ENCODE peak calls at places on chromosomes 1 and 21, in five cellular contexts. L, M, V, S and Y are unnamed samples.

GRCh38 chr1:33634806-33635205 is 162.4 kb downstream of the ZSCAN20 start:
- DNase-seq in L (peak; percentile 41), S (no peak), M (no peak), V (no peak), Y (peak; percentile 69)

GRCh38 chr1:224447251-224447650 is 12.7 kb upstream of the WDR26 start:
- DNase-seq in L (no peak), V (no peak), M (no peak), S (no peak), Y (no peak)

GRCh38 chr1:16046865-16047264 is 3.3 kb downstream of the CLCNKB start:
- DNase-seq in V (no peak), L (no peak), S (no peak), M (no peak), Y (no peak)

GRCh38 chr1:30743584-30744059 is 14.0 kb downstream of the LAPTM5 start:
- DNase-seq in S (peak; percentile 41), V (no peak), M (peak; percentile 65), L (peak; percentile 93), Y (peak; percentile 82)

GRCh38 chr1:43969746-43970466 is at the start of gene DPH2:
- DNase-seq in L (peak; percentile 98), S (peak; percentile 96), M (peak; percentile 91), V (peak; percentile 98), Y (peak; percentile 99)

GRCh38 chr1:23282967-23283366 is 61.1 kb downstream of the HNRNPR start:
- DNase-seq in M (no peak), V (no peak), L (no peak), S (no peak), Y (no peak)

GRCh38 chr1:111422546-111423391 is 4.8 kb downstream of the OVGP1 start:
- DNase-seq in V (no peak), S (no peak), L (no peak), M (no peak), Y (no peak)

GRCh38 chr1:26282694-26283019 is 2.8 kb downstream of the SH3BGRL3 start:
- DNase-seq in S (no peak), V (no peak), M (no peak), L (no peak), Y (no peak)

GRCh38 chr1:47870480-47870879 is 126.7 kb downstream of the TRABD2B start:
- DNase-seq in M (no peak), L (no peak), V (no peak), S (no peak), Y (no peak)

GRCh38 chr21:38244407-38244787 is 12.4 kb upstream of the KCNJ15 start:
- DNase-seq in V (no peak), L (no peak), M (no peak), S (no peak), Y (no peak)

GRCh38 chr1:221418346-221418745 is 323.5 kb downstream of the DUSP10 start:
- DNase-seq in V (no peak), L (no peak), M (no peak), S (no peak), Y (no peak)

GRCh38 chr1:95353185-95353584 is 119.2 kb downstream of the RWDD3 start:
- DNase-seq in S (no peak), V (no peak), L (no peak), M (no peak), Y (no peak)

GRCh38 chr1:29324771-29325351 is 88.5 kb downstream of the PTPRU start:
- DNase-seq in V (no peak), M (no peak), S (no peak), L (no peak), Y (no peak)

GRCh38 chr1:212595787-212596714 is 12.5 kb upstream of the ATF3 start:
- DNase-seq in M (peak; percentile 80), S (no peak), V (no peak), L (peak; percentile 89), Y (peak; percentile 81)

GRCh38 chr1:52759908-52760307 is 33.7 kb downstream of the ZYG11B start:
- DNase-seq in M (no peak), S (no peak), L (no peak), V (no peak), Y (no peak)

GRCh38 chr1:5842700-5843099 is 149.5 kb downstream of the NPHP4 start:
- DNase-seq in V (no peak), M (no peak), S (no peak), L (no peak), Y (no peak)

GRCh38 chr21:44427241-44428120 is 27.8 kb upstream of the LRRC3 start:
- DNase-seq in V (no peak), L (no peak), M (no peak), S (no peak), Y (no peak)

GRCh38 chr1:172255223-172255560 is 165.3 kb upstream of the C1orf105 start:
- DNase-seq in M (no peak), S (no peak), L (no peak), V (no peak), Y (no peak)

GRCh38 chr1:77975907-77976306 is 3.0 kb downstream of the FUBP1 start:
- DNase-seq in S (no peak), V (no peak), M (no peak), L (no peak), Y (no peak)

GRCh38 chr1:209751627-209752231 is 4.1 kb upstream of the TRAF3IP3 start:
- DNase-seq in L (peak; percentile 86), S (no peak), M (peak; percentile 73), V (no peak), Y (peak; percentile 64)

GRCh38 chr1:21904475-21904724 is 32.7 kb downstream of the HSPG2 start:
- DNase-seq in V (no peak), L (no peak), M (no peak), S (no peak), Y (no peak)

GRCh38 chr1:58994664-58995063 is 210.8 kb upstream of the JUN start:
- DNase-seq in S (no peak), L (no peak), V (no peak), M (no peak), Y (no peak)

GRCh38 chr21:35254006-35254751 is 205.1 kb upstream of the RUNX1 start:
- DNase-seq in M (no peak), V (no peak), S (no peak), L (no peak), Y (no peak)

GRCh38 chr1:246492611-246493245 is 14.4 kb downstream of the SMYD3 start:
- DNase-seq in S (peak; percentile 57), L (peak; percentile 61), M (no peak), V (peak; percentile 29), Y (no peak)

GRCh38 chr1:25572107-25572506 is 28.7 kb downstream of the LDLRAP1 start:
- DNase-seq in V (no peak), M (no peak), S (no peak), L (no peak), Y (no peak)

GRCh38 chr1:7421471-7422075 is 349.5 kb upstream of the VAMP3 start:
- DNase-seq in S (no peak), L (no peak), M (no peak), V (no peak), Y (no peak)

GRCh38 chr1:59290173-59290954 is 6.5 kb upstream of the FGGY start:
- DNase-seq in L (peak; percentile 79), V (no peak), M (no peak), S (no peak), Y (peak; percentile 53)

GRCh38 chr1:24864409-24864808 is 65.7 kb downstream of the RUNX3 start:
- DNase-seq in S (no peak), M (no peak), V (no peak), L (no peak), Y (peak; percentile 35)

GRCh38 chr1:91781371-91781825 is 104.6 kb downstream of the TGFBR3 start:
- DNase-seq in L (no peak), M (no peak), S (no peak), V (no peak), Y (no peak)

GRCh38 chr1:8571200-8571984 is 246.0 kb downstream of the RERE start:
- DNase-seq in S (no peak), M (no peak), L (no peak), V (no peak), Y (no peak)

GRCh38 chr21:44415073-44416025 is 40.0 kb upstream of the LRRC3 start:
- DNase-seq in L (no peak), S (no peak), V (no peak), M (no peak), Y (no peak)

GRCh38 chr1:59057211-59057694 is 239.6 kb upstream of the FGGY start:
- DNase-seq in V (no peak), L (peak; percentile 18), S (no peak), M (no peak), Y (no peak)